ENCODE peak calls at places on chromosome 9, in four cellular contexts. Z is natural killer cell treated with Interleukin-12 subunit alpha and Interleukin-12 subunit beta and Interleukin-15 and Interleukin-18, amount 100 ng/mL, for 72 hours; P is LoVo; G is stimulated activated CD4-positive, alpha-beta T cell treated with anti-CD3 and anti-CD28 coated beads, Interleukin-12 subunit alpha, Interleukin-12 subunit beta, amount 100 ng/mL, for 4 hours. H is an unnamed sample.

GRCh38 chr9:114503522-114504340 is 1.5 kb downstream of the WHRN start:
- DNase-seq in G (no peak), Z (no peak), P (no peak), H (no peak)

GRCh38 chr9:38311382-38312270 is 80.9 kb upstream of the ALDH1B1 start:
- DNase-seq in Z (no peak), P (no peak), G (no peak), H (no peak)

GRCh38 chr9:132888151-132888550 is 9.5 kb downstream of the SPACA9 start:
- DNase-seq in Z (no peak), G (no peak), P (no peak), H (no peak)

GRCh38 chr9:89277454-89277853 is 33.5 kb upstream of the CKS2 start:
- DNase-seq in G (no peak), P (no peak), Z (no peak), H (no peak)

GRCh38 chr9:136088481-136088938 is 6.6 kb downstream of the NACC2 start:
- DNase-seq in Z (no peak), P (no peak), G (no peak), H (no peak)

GRCh38 chr9:99748251-99748650 is 73.4 kb upstream of the NR4A3 start:
- DNase-seq in G (no peak), P (no peak), Z (no peak), H (no peak)

GRCh38 chr9:89418882-89419641 is 78.9 kb downstream of the SEMA4D start:
- DNase-seq in G (peak; percentile 54), Z (peak; percentile 81), P (no peak), H (peak; percentile 68)

GRCh38 chr9:31839273-31839672 is 545.2 kb upstream of the ACO1 start:
- DNase-seq in P (no peak), Z (no peak), G (no peak), H (no peak)

GRCh38 chr9:135218331-135219225 is 131.1 kb downstream of the OLFM1 start:
- DNase-seq in Z (peak; percentile 38), P (no peak), G (no peak), H (no peak)

GRCh38 chr9:78866228-78867132 is 569.6 kb downstream of the PSAT1 start:
- DNase-seq in Z (no peak), G (no peak), P (peak; percentile 73), H (no peak)

GRCh38 chr9:129289883-129290282 is 111.8 kb upstream of the IER5L start:
- DNase-seq in G (no peak), Z (no peak), P (no peak), H (no peak)

GRCh38 chr9:93968451-93969327 is 13.5 kb upstream of the BARX1 start:
- DNase-seq in G (no peak), Z (no peak), P (no peak), H (no peak)

GRCh38 chr9:98707158-98708102 is 1.3 kb downstream of the GABBR2 start:
- DNase-seq in P (no peak), Z (peak; percentile 59), G (no peak), H (no peak)

H was measured in activated T-cell treated with anti-CD3 and anti-CD28 coated beads for 24 hours.